ENCODE peak calls at places on chromosome 12, in seven cellular contexts. E, Y, W, Q, P, F and X are unnamed samples.

GRCh38 chr12:2489266-2489665 is 305.5 kb upstream of the FKBP4 start:
- DNase-seq in E (no peak), Y (no peak), W (no peak), Q (no peak), P (no peak), F (no peak), X (no peak)

GRCh38 chr12:82357340-82357739 is 847 bp downstream of the CCDC59 start:
- DNase-seq in E (no peak), Y (no peak), W (no peak), Q (no peak), P (no peak), F (no peak), X (no peak)

GRCh38 chr12:119715268-119715620 is 47.3 kb downstream of the PRKAB1 start:
- DNase-seq in E (no peak), Y (no peak), W (no peak), Q (no peak), P (no peak), F (no peak), X (no peak)

GRCh38 chr12:132141976-132142678 is 2.0 kb downstream of the DDX51 start:
- DNase-seq in E (no peak), Y (no peak), W (no peak), Q (no peak), P (no peak), F (no peak), X (no peak)

GRCh38 chr12:121356657-121357056 is 4.4 kb upstream of the ANAPC5 start:
- DNase-seq in E (no peak), Y (no peak), W (no peak), Q (no peak), P (no peak), F (no peak), X (no peak)

GRCh38 chr12:70812124-70812523 is 108.4 kb downstream of the PTPRR start:
- DNase-seq in E (no peak), Y (no peak), W (no peak), Q (no peak), P (no peak), F (no peak), X (no peak)

GRCh38 chr12:121175383-121176119 is 34.4 kb upstream of the P2RX4 start:
- DNase-seq in E (peak), Y (no peak), W (no peak), Q (no peak), P (no peak), F (no peak), X (no peak)

GRCh38 chr12:46556820-46557524 is 184.4 kb upstream of the SLC38A2 start:
- DNase-seq in E (no peak), Y (no peak), W (no peak), Q (no peak), P (no peak), F (no peak), X (no peak)

GRCh38 chr12:51005671-51006070 is 20.5 kb downstream of the SLC11A2 start:
- DNase-seq in E (no peak), Y (no peak), W (no peak), Q (peak), P (no peak), F (no peak), X (no peak)

GRCh38 chr12:113862570-113863454 is 103.3 kb downstream of the RBM19 start:
- DNase-seq in E (no peak), Y (no peak), W (no peak), Q (no peak), P (no peak), F (peak), X (no peak)

GRCh38 chr12:26195641-26196423 is 459 bp downstream of the SSPN start:
- DNase-seq in E (peak), Y (no peak), W (no peak), Q (no peak), P (no peak), F (peak), X (no peak)

GRCh38 chr12:131915000-131915689 is 13.9 kb upstream of the PUS1 start:
- DNase-seq in E (no peak), Y (no peak), W (no peak), Q (no peak), P (no peak), F (no peak), X (no peak)

GRCh38 chr12:34298176-34298970 is 276.1 kb downstream of the ALG10 start:
- DNase-seq in E (no peak), Y (no peak), W (no peak), Q (no peak), P (no peak), F (no peak), X (no peak)

GRCh38 chr12:12557733-12558132 is 4.9 kb downstream of the DUSP16 start:
- DNase-seq in E (no peak), Y (no peak), W (no peak), Q (no peak), P (no peak), F (no peak), X (no peak)

GRCh38 chr12:24864796-24865125 is 84.1 kb downstream of the BCAT1 start:
- DNase-seq in E (no peak), Y (no peak), W (no peak), Q (no peak), P (no peak), F (no peak), X (no peak)

GRCh38 chr12:3644103-3644502 is 108.8 kb downstream of the CRACR2A start:
- DNase-seq in E (no peak), Y (no peak), W (no peak), Q (peak), P (no peak), F (no peak), X (no peak)

GRCh38 chr12:93081810-93082165 is 152.7 kb upstream of the EEA1 start:
- DNase-seq in E (no peak), Y (no peak), W (no peak), Q (no peak), P (no peak), F (no peak), X (no peak)